ENCODE peak calls at places on chromosomes 16 and 17, in eight cellular contexts. V, P, E, W, J, R, U and A are unnamed samples.

GRCh38 chr17:29590261-29590978 is 972 bp upstream of the GIT1 start:
- DNase-seq in J (no peak), W (peak; percentile 76), P (peak; percentile 74), U (no peak), V (no peak), R (peak; percentile 42), E (no peak), A (no peak)

GRCh38 chr16:22424161-22424937 is 49.9 kb upstream of the CDR2 start:
- DNase-seq in P (no peak), R (no peak), J (no peak), E (peak; percentile 87), W (no peak), V (no peak), U (no peak), A (no peak)

GRCh38 chr16:24309222-24309905 is 53.2 kb downstream of the CACNG3 start:
- DNase-seq in U (no peak), W (no peak), P (no peak), V (no peak), J (no peak), R (no peak), E (peak; percentile 63), A (peak; percentile 5)

GRCh38 chr17:2357931-2358434 is 20.7 kb downstream of the SGSM2 start:
- DNase-seq in J (no peak), U (no peak), E (no peak), R (no peak), P (no peak), W (no peak), V (no peak), A (no peak)

GRCh38 chr16:80791411-80791810 is 13.0 kb downstream of the CDYL2 start:
- DNase-seq in U (no peak), J (no peak), R (no peak), E (no peak), W (no peak), V (no peak), P (no peak), A (no peak)

GRCh38 chr17:40179923-40180659 is 2.8 kb downstream of the RAPGEFL1 start:
- DNase-seq in V (no peak), W (no peak), R (peak; percentile 54), J (no peak), P (no peak), U (no peak), E (no peak), A (no peak)

GRCh38 chr17:7832431-7832830 is 1.6 kb upstream of the KDM6B start:
- DNase-seq in R (no peak), V (no peak), U (no peak), W (no peak), J (no peak), P (no peak), E (no peak), A (no peak)

GRCh38 chr17:80802626-80803450 is 188.8 kb upstream of the CHMP6 start:
- DNase-seq in P (no peak), E (no peak), V (no peak), U (no peak), J (no peak), R (no peak), W (no peak), A (no peak)

GRCh38 chr17:18932360-18933055 is 19.5 kb upstream of the SLC5A10 start:
- DNase-seq in W (no peak), R (no peak), V (no peak), J (no peak), U (no peak), P (no peak), E (no peak), A (no peak)

GRCh38 chr17:35373984-35374765 is 754 bp upstream of the SLFN11 start:
- DNase-seq in E (peak; percentile 31), J (no peak), R (peak; percentile 28), W (peak; percentile 82), U (peak; percentile 13), P (no peak), V (no peak), A (no peak)

GRCh38 chr17:57278740-57279387 is 22.5 kb downstream of the MSI2 start:
- DNase-seq in E (no peak), U (no peak), J (no peak), P (no peak), V (no peak), R (no peak), W (no peak), A (no peak)

GRCh38 chr16:54287758-54288591 is 1.4 kb upstream of the IRX3 start:
- DNase-seq in W (no peak), J (no peak), U (no peak), P (no peak), E (no peak), V (no peak), R (no peak), A (no peak)

GRCh38 chr17:44828919-44829557 is 1.0 kb downstream of the GJC1 start:
- DNase-seq in U (no peak), R (no peak), V (no peak), P (no peak), E (no peak), W (no peak), J (no peak), A (peak; percentile 28)

GRCh38 chr17:27296427-27296979 is 2.6 kb downstream of the WSB1 start:
- DNase-seq in J (no peak), E (no peak), V (no peak), U (no peak), R (no peak), W (no peak), P (no peak), A (peak; percentile 72)

GRCh38 chr17:69326302-69327059 is 452 bp downstream of the ABCA5 start:
- DNase-seq in E (no peak), V (no peak), U (no peak), W (no peak), J (no peak), P (no peak), R (peak; percentile 36), A (peak; percentile 30)

GRCh38 chr17:79800325-79801155 is 3.7 kb upstream of the CBX8 start:
- DNase-seq in J (no peak), W (no peak), P (peak; percentile 30), U (no peak), V (no peak), R (no peak), E (peak; percentile 63), A (no peak)

GRCh38 chr16:27330542-27330941 is 16.8 kb downstream of the IL4R start:
- DNase-seq in W (no peak), V (no peak), E (peak; percentile 17), U (no peak), J (no peak), P (no peak), R (no peak), A (peak; percentile 60)

GRCh38 chr17:60060474-60060873 is 18.2 kb downstream of the HEATR6 start:
- DNase-seq in E (no peak), J (no peak), V (no peak), W (no peak), P (no peak), R (no peak), U (no peak), A (no peak)

GRCh38 chr16:52597772-52598483 is 51.0 kb upstream of the TOX3 start:
- DNase-seq in E (peak; percentile 59), U (no peak), P (no peak), J (peak; percentile 46), V (peak; percentile 52), W (no peak), R (no peak), A (peak; percentile 18)

GRCh38 chr16:58501242-58502131 is 1.5 kb downstream of the NDRG4 start:
- DNase-seq in R (no peak), E (peak; percentile 87), P (peak; percentile 70), U (no peak), W (peak; percentile 74), J (peak; percentile 47), V (no peak), A (no peak)

GRCh38 chr17:49216482-49216881 is 6.0 kb downstream of the ABI3 start:
- DNase-seq in J (no peak), U (no peak), V (no peak), R (no peak), E (no peak), P (no peak), W (no peak), A (no peak)

GRCh38 chr16:57128787-57129389 is 36.5 kb downstream of the CPNE2 start:
- DNase-seq in V (no peak), J (no peak), E (no peak), W (peak; percentile 77), R (no peak), P (no peak), U (no peak), A (no peak)

GRCh38 chr17:7426203-7426863 is 917 bp downstream of the SPEM2 start:
- DNase-seq in P (no peak), W (no peak), E (no peak), V (no peak), U (no peak), J (no peak), R (no peak), A (no peak)

GRCh38 chr17:28324272-28324745 is 5.3 kb downstream of the TMEM97 start:
- DNase-seq in W (no peak), P (no peak), J (no peak), E (peak; percentile 47), U (no peak), V (no peak), R (no peak), A (no peak)

GRCh38 chr16:49698416-49698815 is 157.5 kb downstream of the ZNF423 start:
- DNase-seq in W (no peak), J (no peak), R (no peak), P (no peak), E (no peak), V (no peak), U (no peak), A (no peak)

GRCh38 chr17:47265983-47266541 is 12.4 kb downstream of the ITGB3 start:
- DNase-seq in E (no peak), J (no peak), V (no peak), U (no peak), R (no peak), W (no peak), P (no peak), A (no peak)

GRCh38 chr17:65737451-65737850 is 176.0 kb upstream of the AXIN2 start:
- DNase-seq in J (no peak), W (no peak), P (no peak), R (no peak), V (no peak), U (no peak), E (no peak), A (no peak)

GRCh38 chr17:63519972-63520882 is 2.9 kb upstream of the KCNH6 start:
- DNase-seq in P (peak; percentile 76), W (no peak), J (peak; percentile 98), E (peak; percentile 78), V (no peak), U (no peak), R (no peak), A (no peak)

GRCh38 chr17:38958756-38959155 is 8.4 kb downstream of the FBXO47 start:
- DNase-seq in U (no peak), E (no peak), R (peak; percentile 40), V (no peak), J (no peak), P (no peak), W (no peak), A (peak; percentile 52)

GRCh38 chr17:80847506-80848230 is 144.0 kb upstream of the CHMP6 start:
- DNase-seq in E (no peak), V (no peak), W (peak; percentile 88), U (no peak), J (no peak), P (no peak), R (no peak), A (no peak)